ENCODE peak calls at places on chromosomes 16 and 17, in seven cellular contexts. One of them, this sample, is unnamed.
A peak's percentile ranks its signal among the peaks of the same experiment; 100 is the strongest.

GRCh38 chr17:75511270-75511609 is 4.1 kb downstream of the CASKIN2 start:
- DNase-seq in RCC 7860: no peak
- DNase-seq in stimulated activated CD4-positive, alpha-beta T cell treated with anti-CD3 and anti-CD28 coated beads, Interleukin-2, amount 100 ng/mL, for 24 hours: no peak
- DNase-seq in NCI-H82: no peak
- DNase-seq in C1 segment of cervical spinal cord: no peak
- DNase-seq in HT1080: no peak
- DNase-seq in WTC11: no peak
- DNase-seq in this sample: no peak

GRCh38 chr17:1495265-1495664 is 2.8 kb upstream of the MYO1C start:
- DNase-seq in RCC 7860: no peak
- DNase-seq in stimulated activated CD4-positive, alpha-beta T cell treated with anti-CD3 and anti-CD28 coated beads, Interleukin-2, amount 100 ng/mL, for 24 hours: no peak
- DNase-seq in NCI-H82: no peak
- DNase-seq in C1 segment of cervical spinal cord: no peak
- DNase-seq in HT1080: no peak
- DNase-seq in WTC11: no peak
- DNase-seq in this sample: no peak

GRCh38 chr17:705863-706262 is 8.8 kb downstream of the VPS53 start:
- DNase-seq in RCC 7860: no peak
- DNase-seq in stimulated activated CD4-positive, alpha-beta T cell treated with anti-CD3 and anti-CD28 coated beads, Interleukin-2, amount 100 ng/mL, for 24 hours: no peak
- DNase-seq in NCI-H82: no peak
- DNase-seq in C1 segment of cervical spinal cord: no peak
- DNase-seq in HT1080: no peak
- DNase-seq in WTC11: no peak
- DNase-seq in this sample: no peak

GRCh38 chr16:30924797-30925645 is 1.6 kb downstream of the FBXL19 start:
- DNase-seq in RCC 7860: no peak
- DNase-seq in stimulated activated CD4-positive, alpha-beta T cell treated with anti-CD3 and anti-CD28 coated beads, Interleukin-2, amount 100 ng/mL, for 24 hours: no peak
- DNase-seq in NCI-H82: peak; percentile 29
- DNase-seq in C1 segment of cervical spinal cord: no peak
- DNase-seq in HT1080: no peak
- DNase-seq in WTC11: no peak
- DNase-seq in this sample: peak; percentile 21

GRCh38 chr17:979539-980405 is at the start of gene NXN:
- DNase-seq in RCC 7860: peak; percentile 48
- DNase-seq in stimulated activated CD4-positive, alpha-beta T cell treated with anti-CD3 and anti-CD28 coated beads, Interleukin-2, amount 100 ng/mL, for 24 hours: peak; percentile 89
- DNase-seq in NCI-H82: peak; percentile 91
- DNase-seq in C1 segment of cervical spinal cord: peak; percentile 87
- DNase-seq in HT1080: peak; percentile 50
- DNase-seq in WTC11: peak; percentile 83
- DNase-seq in this sample: peak; percentile 88

GRCh38 chr17:1170739-1171138 is 9.0 kb downstream of the ABR start:
- DNase-seq in RCC 7860: no peak
- DNase-seq in stimulated activated CD4-positive, alpha-beta T cell treated with anti-CD3 and anti-CD28 coated beads, Interleukin-2, amount 100 ng/mL, for 24 hours: no peak
- DNase-seq in NCI-H82: no peak
- DNase-seq in C1 segment of cervical spinal cord: no peak
- DNase-seq in HT1080: no peak
- DNase-seq in WTC11: peak; percentile 54
- DNase-seq in this sample: no peak

GRCh38 chr17:66839616-66840015 is 4.7 kb downstream of the CACNG5 start:
- DNase-seq in RCC 7860: no peak
- DNase-seq in stimulated activated CD4-positive, alpha-beta T cell treated with anti-CD3 and anti-CD28 coated beads, Interleukin-2, amount 100 ng/mL, for 24 hours: no peak
- DNase-seq in NCI-H82: no peak
- DNase-seq in C1 segment of cervical spinal cord: no peak
- DNase-seq in HT1080: no peak
- DNase-seq in WTC11: no peak
- DNase-seq in this sample: no peak

GRCh38 chr17:57356722-57357391 is 100.5 kb downstream of the MSI2 start:
- DNase-seq in RCC 7860: no peak
- DNase-seq in stimulated activated CD4-positive, alpha-beta T cell treated with anti-CD3 and anti-CD28 coated beads, Interleukin-2, amount 100 ng/mL, for 24 hours: no peak
- DNase-seq in NCI-H82: no peak
- DNase-seq in C1 segment of cervical spinal cord: no peak
- DNase-seq in HT1080: no peak
- DNase-seq in WTC11: no peak
- DNase-seq in this sample: no peak

GRCh38 chr16:3498988-3499387 is 1.8 kb upstream of the CLUAP1 start:
- DNase-seq in RCC 7860: no peak
- DNase-seq in stimulated activated CD4-positive, alpha-beta T cell treated with anti-CD3 and anti-CD28 coated beads, Interleukin-2, amount 100 ng/mL, for 24 hours: no peak
- DNase-seq in NCI-H82: no peak
- DNase-seq in C1 segment of cervical spinal cord: no peak
- DNase-seq in HT1080: no peak
- DNase-seq in WTC11: no peak
- DNase-seq in this sample: no peak

GRCh38 chr17:77308768-77309726 is 168.3 kb downstream of the SEC14L1 start:
- DNase-seq in RCC 7860: peak; percentile 62
- DNase-seq in stimulated activated CD4-positive, alpha-beta T cell treated with anti-CD3 and anti-CD28 coated beads, Interleukin-2, amount 100 ng/mL, for 24 hours: no peak
- DNase-seq in NCI-H82: no peak
- DNase-seq in C1 segment of cervical spinal cord: no peak
- DNase-seq in HT1080: peak; percentile 79
- DNase-seq in WTC11: no peak
- DNase-seq in this sample: no peak

GRCh38 chr17:77746901-77747620 is 211.4 kb upstream of the TNRC6C start:
- DNase-seq in RCC 7860: no peak
- DNase-seq in stimulated activated CD4-positive, alpha-beta T cell treated with anti-CD3 and anti-CD28 coated beads, Interleukin-2, amount 100 ng/mL, for 24 hours: no peak
- DNase-seq in NCI-H82: peak; percentile 91
- DNase-seq in C1 segment of cervical spinal cord: no peak
- DNase-seq in HT1080: no peak
- DNase-seq in WTC11: peak; percentile 12
- DNase-seq in this sample: no peak

GRCh38 chr17:80216473-80217456 is 3.4 kb downstream of the SGSH start:
- DNase-seq in RCC 7860: no peak
- DNase-seq in stimulated activated CD4-positive, alpha-beta T cell treated with anti-CD3 and anti-CD28 coated beads, Interleukin-2, amount 100 ng/mL, for 24 hours: no peak
- DNase-seq in NCI-H82: no peak
- DNase-seq in C1 segment of cervical spinal cord: no peak
- DNase-seq in HT1080: no peak
- DNase-seq in WTC11: no peak
- DNase-seq in this sample: no peak

GRCh38 chr17:65139045-65139764 is 2.0 kb downstream of the RGS9 start:
- DNase-seq in RCC 7860: no peak
- DNase-seq in stimulated activated CD4-positive, alpha-beta T cell treated with anti-CD3 and anti-CD28 coated beads, Interleukin-2, amount 100 ng/mL, for 24 hours: no peak
- DNase-seq in NCI-H82: no peak
- DNase-seq in C1 segment of cervical spinal cord: no peak
- DNase-seq in HT1080: no peak
- DNase-seq in WTC11: no peak
- DNase-seq in this sample: no peak

GRCh38 chr17:14112407-14112806 is 43.1 kb downstream of the COX10 start:
- DNase-seq in RCC 7860: no peak
- DNase-seq in stimulated activated CD4-positive, alpha-beta T cell treated with anti-CD3 and anti-CD28 coated beads, Interleukin-2, amount 100 ng/mL, for 24 hours: no peak
- DNase-seq in NCI-H82: no peak
- DNase-seq in C1 segment of cervical spinal cord: no peak
- DNase-seq in HT1080: no peak
- DNase-seq in WTC11: no peak
- DNase-seq in this sample: no peak

This sample was measured in GM12892.